ENCODE peak calls at places on chromosomes 13 and 19, in five cellular contexts. P, A, I, J and H are unnamed samples.

GRCh38 chr19:11494634-11495285 is 10.9 kb downstream of the ZNF653 start:
- DNase-seq in P (no peak), A (no peak), I (no peak), J (no peak), H (no peak)

GRCh38 chr13:106381083-106381482 is 154.4 kb downstream of the EFNB2 start:
- DNase-seq in P (no peak), A (no peak), I (no peak), J (no peak), H (no peak)

GRCh38 chr19:15508035-15508710 is at the start of gene CYP4F22:
- DNase-seq in P (no peak), A (no peak), I (no peak), J (peak), H (no peak)

GRCh38 chr13:113851826-113852535 is 11.9 kb downstream of the GAS6 start:
- DNase-seq in P (no peak), A (no peak), I (no peak), J (no peak), H (no peak)

GRCh38 chr13:80458546-80458945 is 117.6 kb upstream of the SPRY2 start:
- DNase-seq in P (no peak), A (no peak), I (no peak), J (no peak), H (no peak)

GRCh38 chr13:75762066-75762937 is 126.2 kb downstream of the LMO7 start:
- DNase-seq in P (no peak), A (no peak), I (no peak), J (no peak), H (peak)

GRCh38 chr13:23722726-23723453 is 152.7 kb downstream of the TNFRSF19 start:
- DNase-seq in P (no peak), A (no peak), I (no peak), J (no peak), H (no peak)

GRCh38 chr19:11577451-11578341 is at the start of gene ACP5:
- DNase-seq in P (no peak), A (no peak), I (no peak), J (no peak), H (no peak)

GRCh38 chr13:50745542-50745941 is 98.0 kb downstream of the DLEU7 start:
- DNase-seq in P (no peak), A (no peak), I (no peak), J (no peak), H (no peak)

GRCh38 chr13:58584610-58585009 is 953.1 kb downstream of the PCDH17 start:
- DNase-seq in P (no peak), A (no peak), I (no peak), J (no peak), H (no peak)

GRCh38 chr13:75645141-75645540 is 9.0 kb downstream of the LMO7 start:
- DNase-seq in P (no peak), A (no peak), I (no peak), J (no peak), H (no peak)

GRCh38 chr19:47230122-47230920 is 678 bp downstream of the BBC3 start:
- DNase-seq in P (no peak), A (peak), I (peak), J (peak), H (no peak)

GRCh38 chr13:50911051-50911690 is 1.6 kb downstream of the RNASEH2B start:
- DNase-seq in P (no peak), A (no peak), I (peak), J (no peak), H (no peak)

GRCh38 chr19:44694184-44694579 is 4.8 kb upstream of the CEACAM16 start:
- DNase-seq in P (peak), A (no peak), I (peak), J (no peak), H (no peak)

GRCh38 chr13:70310720-70311119 is 202.5 kb upstream of the KLHL1 start:
- DNase-seq in P (peak), A (no peak), I (peak), J (no peak), H (no peak)

GRCh38 chr19:1401138-1401888 is at the start of gene GAMT:
- DNase-seq in P (peak), A (no peak), I (peak), J (peak), H (peak)

GRCh38 chr13:101739382-101740178 is 287.1 kb downstream of the ITGBL1 start:
- DNase-seq in P (no peak), A (no peak), I (no peak), J (no peak), H (no peak)

GRCh38 chr19:13014101-13014920 is 19.0 kb downstream of the NFIX start:
- DNase-seq in P (no peak), A (no peak), I (peak), J (no peak), H (no peak)

GRCh38 chr19:34261335-34262109 is 7.2 kb downstream of the GARRE1 start:
- DNase-seq in P (no peak), A (no peak), I (no peak), J (no peak), H (no peak)

GRCh38 chr19:54162241-54162805 is 2.8 kb upstream of the LENG1 start:
- DNase-seq in P (peak), A (peak), I (peak), J (peak), H (no peak)

GRCh38 chr13:85995788-85996418 is 196.7 kb upstream of the SLITRK6 start:
- DNase-seq in P (peak), A (no peak), I (no peak), J (no peak), H (no peak)